ENCODE peak calls at places on chromosomes 11 and 22, in eight cellular contexts. Q, L, E, Z, D, X, H and V are unnamed samples.

GRCh38 chr11:1738380-1738779 is 12.0 kb downstream of the IFITM10 start:
- DNase-seq in D (no peak), Q (no peak), E (no peak), L (no peak), H (no peak), X (peak; percentile 27), Z (no peak), V (no peak)

GRCh38 chr11:125435461-125436238 is 60.4 kb downstream of the FEZ1 start:
- DNase-seq in H (no peak), X (no peak), L (no peak), Z (no peak), E (no peak), D (no peak), Q (no peak), V (no peak)

GRCh38 chr11:73234403-73235181 is 16.5 kb downstream of the P2RY2 start:
- DNase-seq in L (peak; percentile 35), E (no peak), X (no peak), D (no peak), Z (no peak), Q (no peak), H (no peak), V (no peak)

GRCh38 chr11:95092549-95093324 is 3.1 kb downstream of the ENDOD1 start:
- DNase-seq in E (no peak), H (no peak), L (no peak), X (no peak), D (no peak), Z (peak; percentile 36), Q (peak; percentile 73), V (no peak)

GRCh38 chr11:46290598-46291309 is 13.3 kb downstream of the CREB3L1 start:
- DNase-seq in H (peak; percentile 34), Z (peak; percentile 58), E (peak; percentile 72), D (peak; percentile 97), X (peak; percentile 82), Q (peak; percentile 90), L (peak; percentile 88), V (peak; percentile 85)

GRCh38 chr11:125960771-125961170 is 14.9 kb downstream of the VSIG10L2 start:
- DNase-seq in E (no peak), H (no peak), X (no peak), Z (no peak), D (no peak), L (no peak), Q (no peak), V (no peak)

GRCh38 chr11:76592025-76592914 is 78.3 kb downstream of the LRRC32 start:
- DNase-seq in Q (no peak), E (no peak), H (no peak), D (no peak), Z (no peak), X (no peak), L (peak; percentile 75), V (no peak)

GRCh38 chr11:69003866-69004311 is 9.2 kb downstream of the MRGPRF start:
- DNase-seq in L (no peak), Q (no peak), D (no peak), Z (no peak), E (no peak), X (peak; percentile 49), H (no peak), V (no peak)

GRCh38 chr11:133215529-133216230 is 316.6 kb downstream of the OPCML start:
- DNase-seq in L (no peak), Z (no peak), D (no peak), Q (no peak), H (no peak), E (no peak), X (no peak), V (no peak)

GRCh38 chr11:70483077-70483861 is 84.9 kb downstream of the CTTN start:
- DNase-seq in E (peak; percentile 38), D (no peak), Z (peak; percentile 68), H (peak; percentile 54), L (peak; percentile 6), X (no peak), Q (peak; percentile 50), V (no peak)

GRCh38 chr11:128463975-128464374 is 123.4 kb downstream of the ETS1 start:
- DNase-seq in Q (no peak), L (no peak), H (no peak), Z (no peak), E (no peak), D (no peak), X (no peak), V (no peak)

GRCh38 chr11:94876645-94877445 is 96.5 kb downstream of the CWC15 start:
- DNase-seq in Q (peak; percentile 97), E (peak; percentile 78), L (peak; percentile 62), Z (peak; percentile 49), D (peak; percentile 88), X (no peak), H (no peak), V (peak; percentile 89)

GRCh38 chr22:30020511-30020910 is 59.8 kb upstream of the HORMAD2 start:
- DNase-seq in Z (no peak), E (no peak), X (no peak), L (no peak), H (no peak), Q (no peak), D (no peak), V (no peak)

DNA sequence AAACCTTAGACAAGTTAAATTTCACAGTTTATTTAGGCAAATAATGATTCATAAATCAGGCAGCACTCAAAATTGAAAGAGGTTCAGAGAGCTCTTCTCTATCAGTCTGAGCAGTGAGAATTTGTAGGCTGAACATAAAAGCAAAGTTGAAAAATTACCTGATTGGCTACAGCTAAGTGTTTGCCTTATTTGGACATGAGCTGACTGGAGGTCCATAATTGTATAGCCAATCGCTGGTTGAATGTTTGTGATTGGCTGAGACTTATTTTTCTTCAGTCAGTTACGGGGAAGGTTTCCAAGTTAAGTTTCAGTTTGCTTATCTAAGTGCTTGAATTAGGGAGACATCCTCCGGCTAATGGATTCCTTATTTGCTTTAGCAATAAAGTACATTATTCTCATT is 527.5 kb downstream of the CNTN5 start:
- DNase-seq in H (no peak), X (no peak), Q (no peak), D (no peak), E (no peak), L (no peak), Z (no peak), V (no peak)
- TF ChIP-seq CTCF in H (no peak), X (no peak), Q (no peak), D (no peak), E (no peak), L (no peak), Z (no peak), V (no peak)

DNA sequence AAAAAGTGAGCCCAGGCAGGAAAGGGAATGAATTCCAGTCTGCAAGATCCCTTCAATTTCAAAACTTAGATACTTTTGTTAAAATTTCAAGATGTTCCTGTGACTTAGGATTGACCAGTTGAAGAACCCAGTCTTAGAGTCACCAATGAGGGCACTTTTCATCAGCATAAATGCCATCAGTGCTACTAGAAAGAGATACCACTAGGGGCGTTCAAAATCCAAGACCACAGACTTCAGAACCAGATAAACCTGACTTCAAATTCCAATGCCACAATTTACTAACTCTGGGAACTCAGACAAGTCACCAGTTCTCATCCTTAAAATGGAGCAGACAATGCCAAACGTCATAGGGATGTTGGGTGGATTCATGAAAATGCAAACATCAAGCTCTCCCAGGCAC is 523.2 kb downstream of the BUD13 start:
- DNase-seq in Z (no peak), E (no peak), D (no peak), H (no peak), L (no peak), X (no peak), Q (no peak), V (no peak)
- TF ChIP-seq CTCF in Z (no peak), E (no peak), D (no peak), H (peak; percentile 19), L (no peak), X (no peak), Q (no peak), V (no peak)

GRCh38 chr11:81377418-81377817 is 1356.2 kb downstream of the FAM181B start:
- DNase-seq in E (no peak), H (no peak), X (no peak), D (no peak), Q (no peak), L (no peak), Z (no peak), V (no peak)

GRCh38 chr11:81368192-81368591 is 1365.5 kb downstream of the FAM181B start:
- DNase-seq in X (no peak), L (peak; percentile 36), H (no peak), D (no peak), E (no peak), Q (no peak), Z (no peak), V (no peak)

DNA sequence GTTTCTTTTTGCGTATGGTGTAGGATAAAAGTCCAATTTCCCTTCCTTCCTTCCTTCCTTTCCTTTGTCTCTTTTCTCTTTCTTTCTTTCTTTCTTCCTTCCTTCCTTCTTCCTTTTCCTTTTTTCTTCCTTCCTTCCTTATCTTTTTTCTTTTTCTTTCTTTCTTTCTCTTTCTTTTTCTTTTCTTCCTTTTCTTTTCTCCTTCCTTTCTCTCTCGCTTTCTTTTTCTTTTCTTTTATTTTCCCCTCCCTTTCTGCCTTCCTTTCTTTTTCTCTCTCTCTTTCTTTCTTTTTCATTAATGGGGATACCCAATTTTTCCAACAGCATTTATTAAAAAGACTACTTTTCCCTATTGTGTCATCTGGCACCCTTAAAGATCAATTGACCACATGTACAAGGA is 1359.7 kb downstream of the FAM181B start:
- DNase-seq in H (no peak), E (no peak), Q (no peak), L (no peak), X (no peak), Z (no peak), D (no peak), V (no peak)
- TF ChIP-seq CTCF in H (no peak), E (no peak), Q (no peak), L (no peak), X (no peak), Z (no peak), D (no peak), V (no peak)

GRCh38 chr11:131465746-131466145 is 95.3 kb downstream of the NTM start:
- DNase-seq in X (no peak), D (peak; percentile 1), Q (no peak), E (no peak), L (no peak), Z (no peak), H (peak; percentile 57), V (no peak)
- TF ChIP-seq CTCF in X (no peak), D (no peak), Q (no peak), E (no peak), L (no peak), Z (no peak), H (peak; percentile 65), V (no peak)

GRCh38 chr11:62242021-62242420 is at the start of gene SCGB1D2:
- DNase-seq in X (peak; percentile 86), Q (no peak), Z (peak; percentile 2), H (no peak), E (peak; percentile 27), L (no peak), D (no peak), V (no peak)

GRCh38 chr11:62241095-62241494 is 944 bp upstream of the SCGB1D2 start:
- DNase-seq in X (no peak), Q (no peak), D (no peak), E (no peak), L (no peak), Z (no peak), H (no peak), V (no peak)

GRCh38 chr11:62245271-62245753 is 3.3 kb downstream of the SCGB1D2 start:
- DNase-seq in H (peak; percentile 68), X (no peak), Z (peak; percentile 24), E (no peak), D (no peak), Q (peak; percentile 4), L (no peak), V (no peak)
- TF ChIP-seq CTCF in H (peak; percentile 18), X (no peak), Z (no peak), E (no peak), D (peak; percentile 39), Q (peak; percentile 8), L (no peak), V (peak; percentile 12)